ENCODE peak calls at places on chromosomes 16 and 17, in six cellular contexts. One of them, this sample, is unnamed.

GRCh38 chr17:47946929-47947397 is 5.6 kb downstream of the PNPO start:
- DNase-seq in left ventricle myocardium inferior: peak; percentile 66
- DNase-seq in endothelial cell of umbilical vein: peak; percentile 89
- DNase-seq in colonic mucosa: peak; percentile 94
- DNase-seq in H9: peak; percentile 91
- DNase-seq in esophagus squamous epithelium: peak; percentile 12
- DNase-seq in this sample: no peak

GRCh38 chr17:68314916-68315535 is 23.7 kb downstream of the ARSG start:
- DNase-seq in left ventricle myocardium inferior: no peak
- DNase-seq in endothelial cell of umbilical vein: no peak
- DNase-seq in colonic mucosa: peak; percentile 21
- DNase-seq in esophagus squamous epithelium: no peak
- DNase-seq in H9: no peak
- DNase-seq in this sample: no peak

GRCh38 chr16:19601083-19601976 is 45.8 kb downstream of the VPS35L start:
- DNase-seq in esophagus squamous epithelium: no peak
- DNase-seq in colonic mucosa: peak; percentile 33
- DNase-seq in left ventricle myocardium inferior: no peak
- DNase-seq in H9: no peak
- DNase-seq in endothelial cell of umbilical vein: peak; percentile 60
- DNase-seq in this sample: no peak

GRCh38 chr17:42285346-42286050 is 2.8 kb upstream of the STAT5A start:
- DNase-seq in colonic mucosa: no peak
- DNase-seq in esophagus squamous epithelium: no peak
- DNase-seq in left ventricle myocardium inferior: no peak
- DNase-seq in H9: peak; percentile 16
- DNase-seq in endothelial cell of umbilical vein: no peak
- DNase-seq in this sample: peak; percentile 47

GRCh38 chr17:42518755-42519545 is 17.1 kb upstream of the NAGLU start:
- DNase-seq in colonic mucosa: peak; percentile 96
- DNase-seq in esophagus squamous epithelium: no peak
- DNase-seq in H9: peak; percentile 22
- DNase-seq in left ventricle myocardium inferior: peak; percentile 63
- DNase-seq in endothelial cell of umbilical vein: peak; percentile 81
- DNase-seq in this sample: no peak

GRCh38 chr17:21493993-21494392 is 117.8 kb downstream of the KCNJ12 start:
- DNase-seq in esophagus squamous epithelium: no peak
- DNase-seq in endothelial cell of umbilical vein: no peak
- DNase-seq in H9: no peak
- DNase-seq in left ventricle myocardium inferior: no peak
- DNase-seq in colonic mucosa: no peak
- DNase-seq in this sample: no peak

GRCh38 chr17:62032480-62032879 is 32.6 kb downstream of the MED13 start:
- DNase-seq in colonic mucosa: no peak
- DNase-seq in left ventricle myocardium inferior: no peak
- DNase-seq in endothelial cell of umbilical vein: no peak
- DNase-seq in H9: no peak
- DNase-seq in esophagus squamous epithelium: no peak
- DNase-seq in this sample: no peak

GRCh38 chr17:68824707-68825106 is 130.5 kb downstream of the ABCA8 start:
- DNase-seq in H9: no peak
- DNase-seq in colonic mucosa: no peak
- DNase-seq in left ventricle myocardium inferior: no peak
- DNase-seq in esophagus squamous epithelium: no peak
- DNase-seq in endothelial cell of umbilical vein: no peak
- DNase-seq in this sample: no peak

GRCh38 chr16:6018848-6019489 is 921.4 kb upstream of the EEF2KMT start:
- DNase-seq in colonic mucosa: no peak
- DNase-seq in esophagus squamous epithelium: no peak
- DNase-seq in H9: peak; percentile 41
- DNase-seq in endothelial cell of umbilical vein: no peak
- DNase-seq in left ventricle myocardium inferior: no peak
- DNase-seq in this sample: no peak

GRCh38 chr17:47879028-47879585 is 16.9 kb upstream of the SP2 start:
- DNase-seq in colonic mucosa: no peak
- DNase-seq in H9: peak; percentile 29
- DNase-seq in left ventricle myocardium inferior: no peak
- DNase-seq in endothelial cell of umbilical vein: no peak
- DNase-seq in esophagus squamous epithelium: no peak
- DNase-seq in this sample: no peak

GRCh38 chr17:81132770-81133723 is 32.3 kb upstream of the PVALEF start:
- DNase-seq in endothelial cell of umbilical vein: no peak
- DNase-seq in esophagus squamous epithelium: no peak
- DNase-seq in left ventricle myocardium inferior: no peak
- DNase-seq in colonic mucosa: no peak
- DNase-seq in H9: no peak
- DNase-seq in this sample: no peak

GRCh38 chr16:86479419-86479818 is 30.9 kb upstream of the FOXF1 start:
- DNase-seq in esophagus squamous epithelium: no peak
- DNase-seq in colonic mucosa: no peak
- DNase-seq in H9: no peak
- DNase-seq in left ventricle myocardium inferior: no peak
- DNase-seq in endothelial cell of umbilical vein: no peak
- DNase-seq in this sample: no peak

GRCh38 chr17:27424941-27425340 is 31.3 kb upstream of the KSR1 start:
- DNase-seq in left ventricle myocardium inferior: no peak
- DNase-seq in endothelial cell of umbilical vein: no peak
- DNase-seq in esophagus squamous epithelium: no peak
- DNase-seq in H9: no peak
- DNase-seq in colonic mucosa: no peak
- DNase-seq in this sample: no peak

GRCh38 chr17:50047488-50048126 is 8.3 kb upstream of the ITGA3 start:
- DNase-seq in esophagus squamous epithelium: no peak
- DNase-seq in H9: peak; percentile 44
- DNase-seq in left ventricle myocardium inferior: no peak
- DNase-seq in endothelial cell of umbilical vein: peak; percentile 82
- DNase-seq in colonic mucosa: no peak
- DNase-seq in this sample: no peak

GRCh38 chr16:59973966-59974365 is 1239.8 kb upstream of the GOT2 start:
- DNase-seq in endothelial cell of umbilical vein: no peak
- DNase-seq in left ventricle myocardium inferior: no peak
- DNase-seq in H9: no peak
- DNase-seq in colonic mucosa: no peak
- DNase-seq in esophagus squamous epithelium: no peak
- DNase-seq in this sample: no peak

GRCh38 chr17:76017481-76018339 is 9.4 kb downstream of the EVPL start:
- DNase-seq in esophagus squamous epithelium: no peak
- DNase-seq in colonic mucosa: no peak
- DNase-seq in endothelial cell of umbilical vein: no peak
- DNase-seq in left ventricle myocardium inferior: no peak
- DNase-seq in H9: no peak
- DNase-seq in this sample: no peak

GRCh38 chr17:38509008-38509771 is 80.9 kb downstream of the ARHGAP23 start:
- DNase-seq in endothelial cell of umbilical vein: peak; percentile 76
- DNase-seq in colonic mucosa: peak; percentile 74
- DNase-seq in H9: peak; percentile 99
- DNase-seq in left ventricle myocardium inferior: peak; percentile 72
- DNase-seq in esophagus squamous epithelium: no peak
- DNase-seq in this sample: peak; percentile 81

GRCh38 chr16:84184775-84185174 is 2.1 kb downstream of the TAF1C start:
- DNase-seq in H9: no peak
- DNase-seq in left ventricle myocardium inferior: peak; percentile 49
- DNase-seq in esophagus squamous epithelium: no peak
- DNase-seq in endothelial cell of umbilical vein: peak; percentile 94
- DNase-seq in colonic mucosa: no peak
- DNase-seq in this sample: no peak

GRCh38 chr17:50681260-50682200 is 26.2 kb downstream of the ANKRD40 start:
- DNase-seq in esophagus squamous epithelium: no peak
- DNase-seq in endothelial cell of umbilical vein: peak; percentile 83
- DNase-seq in colonic mucosa: peak; percentile 66
- DNase-seq in left ventricle myocardium inferior: no peak
- DNase-seq in H9: no peak
- DNase-seq in this sample: no peak

GRCh38 chr17:28372203-28372944 is 880 bp downstream of the SARM1 start:
- DNase-seq in colonic mucosa: no peak
- DNase-seq in endothelial cell of umbilical vein: peak; percentile 42
- DNase-seq in H9: peak; percentile 43
- DNase-seq in left ventricle myocardium inferior: peak; percentile 38
- DNase-seq in esophagus squamous epithelium: no peak
- DNase-seq in this sample: no peak

DNA sequence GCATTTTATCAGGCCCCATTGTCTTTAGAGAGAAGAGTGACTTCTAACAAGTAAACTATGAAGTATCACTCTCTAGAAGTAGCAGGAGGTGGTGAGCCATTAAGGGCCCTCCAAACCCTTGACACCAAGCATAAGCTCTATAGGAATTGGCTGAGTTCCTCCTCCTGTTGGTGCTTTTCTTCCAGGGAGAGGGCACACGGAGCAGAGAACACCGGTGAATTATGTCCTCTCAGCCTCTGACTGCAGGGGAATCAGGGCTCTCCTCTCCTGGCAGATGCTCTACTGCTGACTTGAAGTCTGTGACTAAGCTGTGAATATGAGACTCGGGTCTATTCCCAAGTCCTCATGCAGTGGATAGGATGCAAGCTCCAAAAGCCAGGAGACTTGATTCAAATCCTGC is 32.3 kb downstream of the CHD9 start:
- DNase-seq in esophagus squamous epithelium: no peak
- DNase-seq in colonic mucosa: no peak
- DNase-seq in H9: no peak
- DNase-seq in left ventricle myocardium inferior: no peak
- DNase-seq in endothelial cell of umbilical vein: no peak
- DNase-seq in this sample: no peak
- H3K4me1 ChIP-seq in esophagus squamous epithelium: peaks cover 57% of the 10 kb centered on the region
- H3K4me1 ChIP-seq in colonic mucosa: peaks cover 16% of the 10 kb centered on the region
- H3K4me1 ChIP-seq in H9: peaks cover 18% of the 10 kb centered on the region
- H3K4me1 ChIP-seq in left ventricle myocardium inferior: peaks cover 88% of the 10 kb centered on the region
- H3K4me1 ChIP-seq in endothelial cell of umbilical vein: peaks cover 41% of the 10 kb centered on the region
- H3K4me1 ChIP-seq in this sample: peaks cover 65% of the 10 kb centered on the region

GRCh38 chr16:87757841-87758426 is 7.9 kb downstream of the KLHDC4 start:
- DNase-seq in H9: no peak
- DNase-seq in endothelial cell of umbilical vein: no peak
- DNase-seq in colonic mucosa: no peak
- DNase-seq in left ventricle myocardium inferior: no peak
- DNase-seq in esophagus squamous epithelium: no peak
- DNase-seq in this sample: no peak
- H3K27ac ChIP-seq in H9: no peak overlapping the region
- H3K27ac ChIP-seq in endothelial cell of umbilical vein: no peak overlapping the region
- H3K27ac ChIP-seq in colonic mucosa: no peak overlapping the region
- H3K27ac ChIP-seq in left ventricle myocardium inferior: no peak overlapping the region
- H3K27ac ChIP-seq in esophagus squamous epithelium: no peak overlapping the region
- H3K27ac ChIP-seq in this sample: no peak overlapping the region

GRCh38 chr17:63476857-63477470 is at the start of gene ACE:
- DNase-seq in H9: peak; percentile 91
- DNase-seq in left ventricle myocardium inferior: peak; percentile 41
- DNase-seq in esophagus squamous epithelium: no peak
- DNase-seq in endothelial cell of umbilical vein: peak; percentile 43
- DNase-seq in colonic mucosa: peak; percentile 84
- DNase-seq in this sample: no peak

GRCh38 chr17:63474914-63475460 is 1.9 kb upstream of the ACE start:
- DNase-seq in colonic mucosa: no peak
- DNase-seq in H9: no peak
- DNase-seq in esophagus squamous epithelium: no peak
- DNase-seq in left ventricle myocardium inferior: no peak
- DNase-seq in endothelial cell of umbilical vein: no peak
- DNase-seq in this sample: no peak

GRCh38 chr17:63477471-63478440 is 895 bp downstream of the ACE start:
- DNase-seq in esophagus squamous epithelium: no peak
- DNase-seq in endothelial cell of umbilical vein: peak; percentile 23
- DNase-seq in colonic mucosa: peak; percentile 54
- DNase-seq in H9: peak; percentile 73
- DNase-seq in left ventricle myocardium inferior: no peak
- DNase-seq in this sample: no peak

GRCh38 chr17:63475491-63476412 is 1.1 kb upstream of the ACE start:
- DNase-seq in left ventricle myocardium inferior: no peak
- DNase-seq in H9: no peak
- DNase-seq in endothelial cell of umbilical vein: no peak
- DNase-seq in colonic mucosa: no peak
- DNase-seq in esophagus squamous epithelium: no peak
- DNase-seq in this sample: no peak

GRCh38 chr17:63476494-63476856 is 386 bp upstream of the ACE start:
- DNase-seq in esophagus squamous epithelium: no peak
- DNase-seq in colonic mucosa: peak; percentile 38
- DNase-seq in endothelial cell of umbilical vein: peak; percentile 18
- DNase-seq in left ventricle myocardium inferior: no peak
- DNase-seq in H9: peak; percentile 82
- DNase-seq in this sample: no peak
- H3K4me1 ChIP-seq in esophagus squamous epithelium: peaks cover 29% of the 10 kb centered on the region
- H3K4me1 ChIP-seq in colonic mucosa: peaks cover 18% of the 10 kb centered on the region
- H3K4me1 ChIP-seq in endothelial cell of umbilical vein: peaks cover 31% of the 10 kb centered on the region
- H3K4me1 ChIP-seq in left ventricle myocardium inferior: peaks cover 63% of the 10 kb centered on the region
- H3K4me1 ChIP-seq in H9: no peaks in the 10 kb centered on the region
- H3K4me1 ChIP-seq in this sample: peaks cover 15% of the 10 kb centered on the region

GRCh38 chr17:39925282-39926134 is 1.9 kb downstream of the ORMDL3 start:
- DNase-seq in colonic mucosa: no peak
- DNase-seq in endothelial cell of umbilical vein: no peak
- DNase-seq in left ventricle myocardium inferior: no peak
- DNase-seq in esophagus squamous epithelium: no peak
- DNase-seq in H9: no peak
- DNase-seq in this sample: no peak
- H3K27ac ChIP-seq in colonic mucosa: no peak overlapping the region
- H3K27ac ChIP-seq in endothelial cell of umbilical vein: no peak overlapping the region
- H3K27ac ChIP-seq in left ventricle myocardium inferior: no peak overlapping the region
- H3K27ac ChIP-seq in esophagus squamous epithelium: peak overlapping the region; percentile 28
- H3K27ac ChIP-seq in H9: no peak overlapping the region
- H3K27ac ChIP-seq in this sample: no peak overlapping the region

GRCh38 chr17:79079421-79080200 is 5.0 kb downstream of the ENGASE start:
- DNase-seq in colonic mucosa: no peak
- DNase-seq in H9: no peak
- DNase-seq in endothelial cell of umbilical vein: no peak
- DNase-seq in left ventricle myocardium inferior: no peak
- DNase-seq in esophagus squamous epithelium: no peak
- DNase-seq in this sample: no peak

GRCh38 chr17:79082311-79083190 is 7.9 kb downstream of the ENGASE start:
- DNase-seq in endothelial cell of umbilical vein: peak; percentile 30
- DNase-seq in colonic mucosa: peak; percentile 40
- DNase-seq in left ventricle myocardium inferior: peak; percentile 43
- DNase-seq in esophagus squamous epithelium: no peak
- DNase-seq in H9: peak; percentile 87
- DNase-seq in this sample: no peak

GRCh38 chr17:79080349-79080748 is 5.7 kb downstream of the ENGASE start:
- DNase-seq in colonic mucosa: no peak
- DNase-seq in endothelial cell of umbilical vein: no peak
- DNase-seq in H9: no peak
- DNase-seq in esophagus squamous epithelium: no peak
- DNase-seq in left ventricle myocardium inferior: no peak
- DNase-seq in this sample: no peak

GRCh38 chr17:79081571-79082276 is 7.1 kb downstream of the ENGASE start:
- DNase-seq in endothelial cell of umbilical vein: no peak
- DNase-seq in H9: no peak
- DNase-seq in left ventricle myocardium inferior: peak; percentile 41
- DNase-seq in esophagus squamous epithelium: no peak
- DNase-seq in colonic mucosa: no peak
- DNase-seq in this sample: no peak

DNA sequence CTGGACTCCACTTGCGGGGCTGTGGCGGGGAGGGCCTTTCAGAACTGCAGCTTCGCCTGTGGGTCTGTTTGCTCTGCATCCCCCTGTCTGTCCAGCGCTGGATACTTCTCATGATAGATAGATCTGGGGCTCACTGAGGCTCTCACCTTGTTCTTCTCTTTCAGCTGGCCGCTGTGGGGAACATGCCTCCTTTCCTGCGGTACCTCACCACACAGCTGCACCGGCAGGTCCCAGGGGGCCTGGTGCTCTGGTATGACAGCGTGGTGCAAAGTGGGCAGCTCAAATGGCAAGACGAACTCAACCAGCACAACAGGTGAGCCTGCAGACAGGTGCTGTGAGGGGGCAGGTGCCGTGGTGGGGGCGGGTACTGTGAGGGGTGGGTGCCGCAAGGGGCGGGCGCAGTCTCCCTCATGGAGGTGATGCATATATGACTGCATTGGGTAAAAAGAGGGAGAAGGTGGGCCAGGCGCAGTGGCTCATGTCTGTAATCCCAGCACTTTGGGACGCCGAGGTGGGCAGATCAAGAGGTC is 6.2 kb downstream of the ENGASE start:
- DNase-seq in endothelial cell of umbilical vein: no peak
- DNase-seq in esophagus squamous epithelium: no peak
- DNase-seq in left ventricle myocardium inferior: no peak
- DNase-seq in H9: no peak
- DNase-seq in colonic mucosa: no peak
- DNase-seq in this sample: no peak
- H3K4me1 ChIP-seq in endothelial cell of umbilical vein: peaks cover 1% of the 10 kb centered on the region
- H3K4me1 ChIP-seq in esophagus squamous epithelium: peaks cover 1% of the 10 kb centered on the region
- H3K4me1 ChIP-seq in left ventricle myocardium inferior: peaks cover 49% of the 10 kb centered on the region
- H3K4me1 ChIP-seq in H9: no peaks in the 10 kb centered on the region
- H3K4me1 ChIP-seq in colonic mucosa: peaks cover 7% of the 10 kb centered on the region
- H3K4me1 ChIP-seq in this sample: peaks cover 4% of the 10 kb centered on the region

This sample was measured in ascending aorta.